ENCODE peak calls at places on chromosomes 4 and X, in ten cellular contexts. J, I, E, S, P, N, H, C, K and X are unnamed samples.

GRCh38 chrX:42362219-42362618 is 415.7 kb downstream of the PPP1R2C start:
- DNase-seq in K (no peak), P (no peak), S (no peak), C (no peak), I (no peak), N (no peak), E (no peak), H (no peak), J (no peak), X (no peak)

GRCh38 chr4:150046728-150047217 is 31.5 kb upstream of the DCLK2 start:
- DNase-seq in E (no peak), I (no peak), P (no peak), H (no peak), N (no peak), K (no peak), C (no peak), S (no peak), J (no peak), X (no peak)

GRCh38 chrX:1592128-1592862 is 891 bp downstream of the AKAP17A start:
- DNase-seq in S (peak; percentile 26), H (no peak), J (no peak), N (no peak), I (peak; percentile 12), E (peak; percentile 51), C (no peak), P (peak; percentile 10), K (no peak), X (no peak)

GRCh38 chrX:136525738-136526606 is 6.0 kb upstream of the VGLL1 start:
- DNase-seq in P (peak; percentile 91), E (no peak), N (peak; percentile 66), K (no peak), H (no peak), J (peak; percentile 36), I (peak; percentile 93), S (peak; percentile 76), C (peak; percentile 63), X (no peak)

GRCh38 chr4:186105721-186106335 is 1.3 kb downstream of the FAM149A start:
- DNase-seq in N (no peak), S (no peak), J (peak; percentile 31), H (no peak), I (peak; percentile 2), E (no peak), C (no peak), K (no peak), P (peak; percentile 14), X (no peak)

GRCh38 chrX:54482839-54483593 is 13.0 kb downstream of the FGD1 start:
- DNase-seq in I (no peak), J (no peak), E (no peak), N (no peak), H (no peak), K (no peak), P (no peak), S (no peak), C (no peak), X (no peak)

GRCh38 chrX:11374570-11374969 is 81.4 kb downstream of the AMELX start:
- DNase-seq in E (no peak), H (no peak), S (no peak), J (no peak), K (no peak), N (no peak), I (no peak), P (no peak), C (no peak), X (no peak)

GRCh38 chr4:164109517-164109916 is 615.0 kb downstream of the TMA16 start:
- DNase-seq in C (no peak), K (no peak), E (no peak), J (no peak), H (no peak), I (no peak), S (no peak), P (no peak), N (no peak), X (no peak)

GRCh38 chr4:151638295-151638858 is 122.4 kb downstream of the GATB start:
- DNase-seq in K (no peak), C (no peak), P (no peak), E (no peak), H (no peak), I (no peak), N (no peak), S (no peak), J (no peak), X (no peak)

GRCh38 chrX:9611436-9612145 is 146.7 kb downstream of the TBL1X start:
- DNase-seq in C (no peak), H (peak; percentile 14), P (no peak), N (no peak), J (no peak), S (no peak), E (no peak), I (no peak), K (no peak), X (no peak)

GRCh38 chrX:70174754-70175153 is 2.5 kb upstream of the DGAT2L6 start:
- DNase-seq in K (no peak), I (peak; percentile 74), P (peak; percentile 41), N (no peak), E (no peak), C (no peak), H (no peak), J (no peak), S (no peak), X (no peak)

GRCh38 chr4:107693132-107693531 is 26.9 kb downstream of the PAPSS1 start:
- DNase-seq in C (no peak), K (no peak), E (no peak), P (peak; percentile 37), N (no peak), I (no peak), H (no peak), S (no peak), J (no peak), X (no peak)

GRCh38 chrX:37370499-37371141 is 21.5 kb downstream of the PRRG1 start:
- DNase-seq in S (no peak), P (no peak), E (no peak), C (no peak), J (no peak), K (no peak), I (no peak), H (no peak), N (no peak), X (no peak)

GRCh38 chr4:98845960-98846359 is 83.0 kb downstream of the EIF4E start:
- DNase-seq in C (no peak), S (no peak), K (no peak), H (no peak), J (no peak), N (no peak), E (no peak), I (no peak), P (no peak), X (no peak)

GRCh38 chrX:109959356-109959871 is 43.5 kb upstream of the TMEM164 start:
- DNase-seq in E (peak; percentile 74), K (no peak), N (no peak), C (no peak), S (no peak), P (no peak), I (no peak), H (no peak), J (no peak), X (no peak)

DNA sequence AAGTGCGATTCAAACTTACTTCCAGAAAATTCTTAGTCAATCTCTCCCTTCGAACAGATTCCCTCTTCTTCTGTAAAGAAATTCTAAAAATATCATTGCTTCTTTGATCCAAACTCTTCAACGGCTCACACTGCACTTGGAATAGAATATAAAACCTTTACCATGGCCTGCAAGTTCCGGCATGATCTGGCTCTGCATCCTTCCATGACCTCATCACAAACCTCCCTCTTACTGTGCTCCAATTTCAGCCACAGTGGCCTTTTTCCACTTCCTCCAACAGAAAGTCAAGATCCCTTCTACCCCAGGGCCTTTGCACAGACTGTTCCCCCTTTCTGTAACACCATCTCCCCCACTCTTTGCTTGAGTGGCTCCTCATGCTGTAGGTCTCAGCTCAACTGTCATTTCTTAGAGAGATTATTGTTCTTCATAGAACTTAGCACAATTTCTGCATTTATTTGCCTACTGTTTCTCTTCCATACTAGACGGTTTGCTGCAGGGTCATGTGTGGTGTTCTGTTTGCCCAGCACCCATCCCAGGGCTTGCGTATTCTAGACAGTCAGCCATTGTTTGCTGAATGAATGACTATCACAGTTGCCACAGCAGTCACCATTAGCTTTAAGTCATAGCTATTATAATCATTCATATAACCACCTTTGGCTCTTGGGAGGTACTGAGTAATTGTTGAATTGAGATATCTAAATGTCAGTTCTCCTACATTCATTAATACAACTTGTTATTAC is 1.9 kb upstream of the STOX2 start:
- DNase-seq in N (no peak), P (no peak), C (no peak), I (no peak), E (no peak), H (no peak), S (no peak), J (no peak), K (no peak), X (no peak)
- H3K9me3 ChIP-seq in N (no peaks in the 10 kb centered on the region), P (no peaks in the 10 kb centered on the region), C (peaks cover 3% of the 10 kb centered on the region), I (no peaks in the 10 kb centered on the region), E (no peaks in the 10 kb centered on the region), H (no peaks in the 10 kb centered on the region), S (peaks cover 12% of the 10 kb centered on the region), J (no peaks in the 10 kb centered on the region), K (no peaks in the 10 kb centered on the region), X (no peaks in the 10 kb centered on the region)

DNA sequence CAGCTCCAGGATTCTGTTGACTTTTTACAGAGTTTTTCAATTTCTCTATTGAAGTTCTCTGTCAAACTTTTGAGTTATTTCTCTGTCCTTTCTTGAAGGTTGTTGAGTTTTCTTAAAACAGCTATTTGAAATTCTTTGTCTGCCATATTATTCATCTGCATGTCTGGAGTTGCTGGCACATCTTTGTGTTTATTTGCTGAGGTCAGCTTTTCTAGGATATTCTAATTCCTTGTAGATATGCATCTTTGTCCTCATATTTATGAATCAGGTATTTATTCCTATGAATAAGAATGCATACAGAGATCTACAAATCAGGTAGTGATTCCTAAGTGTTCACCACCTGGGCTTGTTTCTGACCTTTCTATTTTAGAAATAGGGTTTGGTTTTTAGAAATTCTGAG is 546.4 kb downstream of the RAPGEF2 start:
- DNase-seq in J (no peak), E (no peak), C (no peak), P (no peak), S (no peak), I (no peak), N (no peak), K (no peak), H (no peak), X (no peak)
- H3K9me3 ChIP-seq in J (no peaks in the 10 kb centered on the region), E (no peaks in the 10 kb centered on the region), C (peaks cover 4% of the 10 kb centered on the region), P (no peaks in the 10 kb centered on the region), S (peaks cover 11% of the 10 kb centered on the region), I (no peaks in the 10 kb centered on the region), N (no peaks in the 10 kb centered on the region), K (no peaks in the 10 kb centered on the region), H (no peaks in the 10 kb centered on the region), X (no peaks in the 10 kb centered on the region)

GRCh38 chrX:121106484-121107235 is 59.2 kb downstream of the GLUD2 start:
- DNase-seq in P (no peak), C (no peak), I (no peak), S (no peak), N (no peak), E (no peak), H (no peak), K (no peak), J (no peak), X (no peak)
- H3K9me3 ChIP-seq in P (no peaks in the 10 kb centered on the region), C (peaks cover 6% of the 10 kb centered on the region), I (no peaks in the 10 kb centered on the region), S (no peaks in the 10 kb centered on the region), N (no peaks in the 10 kb centered on the region), E (no peaks in the 10 kb centered on the region), H (no peaks in the 10 kb centered on the region), K (no peaks in the 10 kb centered on the region), J (no peaks in the 10 kb centered on the region), X (no peaks in the 10 kb centered on the region)

DNA sequence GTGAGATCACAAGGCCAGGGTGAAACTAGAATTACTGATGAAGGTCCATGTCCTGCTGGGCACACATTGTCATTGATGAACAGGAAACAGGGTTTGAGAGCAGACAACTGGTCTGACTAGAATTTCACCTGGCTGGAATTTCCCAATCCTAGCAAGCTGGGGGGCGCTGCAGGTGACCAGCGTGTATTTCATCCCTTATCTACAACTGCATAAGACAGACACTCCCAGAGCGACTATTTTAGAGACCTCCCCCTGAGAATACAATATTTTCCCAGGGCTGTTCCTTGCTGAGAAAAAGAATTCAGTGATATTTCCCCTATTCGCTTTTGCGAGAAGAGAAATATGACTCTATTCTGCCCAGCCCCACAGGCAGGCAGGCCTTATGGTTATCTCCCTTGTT is 432.6 kb upstream of the GALNT7 start:
- DNase-seq in N (no peak), C (no peak), S (no peak), H (no peak), J (no peak), I (no peak), E (no peak), P (no peak), K (no peak), X (no peak)
- H3K9me3 ChIP-seq in N (peaks cover 12% of the 10 kb centered on the region), C (peaks cover 11% of the 10 kb centered on the region), S (peaks cover 50% of the 10 kb centered on the region), H (peaks cover 24% of the 10 kb centered on the region), J (peaks cover 22% of the 10 kb centered on the region), I (no peaks in the 10 kb centered on the region), E (peaks cover 1% of the 10 kb centered on the region), P (no peaks in the 10 kb centered on the region), K (no peaks in the 10 kb centered on the region), X (no peaks in the 10 kb centered on the region)